ENCODE peak calls at places on chromosomes 5 and 9, in ten cellular contexts. One of them, this sample, is unnamed.

GRCh38 chr5:160262665-160263064 is 33.4 kb downstream of the FABP6 start:
- DNase-seq in adipocyte: no peak
- DNase-seq in GM23248: peak
- DNase-seq in A673: peak
- DNase-seq in CD4-positive, CD25-positive, alpha-beta regulatory T cell: no peak
- DNase-seq in HFF-Myc: no peak
- DNase-seq in foreskin fibroblast: peak
- DNase-seq in stomach: no peak
- DNase-seq in effector memory CD4-positive, alpha-beta T cell: no peak
- DNase-seq in sigmoid colon: no peak
- DNase-seq in this sample: no peak

GRCh38 chr5:157549954-157550549 is 25.5 kb downstream of the ADAM19 start:
- DNase-seq in adipocyte: no peak
- DNase-seq in GM23248: no peak
- DNase-seq in A673: no peak
- DNase-seq in CD4-positive, CD25-positive, alpha-beta regulatory T cell: no peak
- DNase-seq in HFF-Myc: no peak
- DNase-seq in foreskin fibroblast: no peak
- DNase-seq in stomach: no peak
- DNase-seq in effector memory CD4-positive, alpha-beta T cell: no peak
- DNase-seq in sigmoid colon: no peak
- DNase-seq in this sample: no peak

GRCh38 chr9:137694962-137695875 is 76.4 kb downstream of the EHMT1 start:
- DNase-seq in adipocyte: no peak
- DNase-seq in GM23248: peak
- DNase-seq in A673: peak
- DNase-seq in CD4-positive, CD25-positive, alpha-beta regulatory T cell: no peak
- DNase-seq in HFF-Myc: no peak
- DNase-seq in foreskin fibroblast: peak
- DNase-seq in stomach: peak
- DNase-seq in effector memory CD4-positive, alpha-beta T cell: no peak
- DNase-seq in sigmoid colon: no peak
- DNase-seq in this sample: peak

GRCh38 chr9:97819735-97820134 is 33.3 kb upstream of the FOXE1 start:
- DNase-seq in adipocyte: no peak
- DNase-seq in GM23248: no peak
- DNase-seq in A673: no peak
- DNase-seq in CD4-positive, CD25-positive, alpha-beta regulatory T cell: no peak
- DNase-seq in HFF-Myc: no peak
- DNase-seq in foreskin fibroblast: no peak
- DNase-seq in stomach: no peak
- DNase-seq in effector memory CD4-positive, alpha-beta T cell: no peak
- DNase-seq in sigmoid colon: no peak
- DNase-seq in this sample: no peak

GRCh38 chr5:154697335-154697734 is 57.8 kb upstream of the LARP1 start:
- DNase-seq in adipocyte: peak
- DNase-seq in GM23248: peak
- DNase-seq in A673: no peak
- DNase-seq in CD4-positive, CD25-positive, alpha-beta regulatory T cell: no peak
- DNase-seq in HFF-Myc: no peak
- DNase-seq in foreskin fibroblast: no peak
- DNase-seq in stomach: no peak
- DNase-seq in effector memory CD4-positive, alpha-beta T cell: no peak
- DNase-seq in sigmoid colon: no peak
- DNase-seq in this sample: no peak

GRCh38 chr5:2175842-2176404 is 293.2 kb upstream of the IRX4 start:
- DNase-seq in adipocyte: no peak
- DNase-seq in GM23248: no peak
- DNase-seq in A673: no peak
- DNase-seq in CD4-positive, CD25-positive, alpha-beta regulatory T cell: no peak
- DNase-seq in HFF-Myc: no peak
- DNase-seq in foreskin fibroblast: no peak
- DNase-seq in stomach: no peak
- DNase-seq in effector memory CD4-positive, alpha-beta T cell: no peak
- DNase-seq in sigmoid colon: no peak
- DNase-seq in this sample: no peak

GRCh38 chr5:116361171-116361967 is 213.3 kb downstream of the SEMA6A start:
- DNase-seq in adipocyte: peak
- DNase-seq in GM23248: peak
- DNase-seq in A673: peak
- DNase-seq in CD4-positive, CD25-positive, alpha-beta regulatory T cell: no peak
- DNase-seq in HFF-Myc: no peak
- DNase-seq in foreskin fibroblast: no peak
- DNase-seq in stomach: peak
- DNase-seq in effector memory CD4-positive, alpha-beta T cell: no peak
- DNase-seq in sigmoid colon: peak
- DNase-seq in this sample: no peak

GRCh38 chr9:123555612-123556011 is 199.6 kb downstream of the CRB2 start:
- DNase-seq in adipocyte: no peak
- DNase-seq in GM23248: no peak
- DNase-seq in A673: no peak
- DNase-seq in CD4-positive, CD25-positive, alpha-beta regulatory T cell: no peak
- DNase-seq in HFF-Myc: no peak
- DNase-seq in foreskin fibroblast: no peak
- DNase-seq in stomach: no peak
- DNase-seq in effector memory CD4-positive, alpha-beta T cell: no peak
- DNase-seq in sigmoid colon: peak
- DNase-seq in this sample: no peak

GRCh38 chr5:76104027-76104426 is 20.8 kb downstream of the SV2C start:
- DNase-seq in adipocyte: peak
- DNase-seq in GM23248: peak
- DNase-seq in A673: peak
- DNase-seq in CD4-positive, CD25-positive, alpha-beta regulatory T cell: no peak
- DNase-seq in HFF-Myc: peak
- DNase-seq in foreskin fibroblast: no peak
- DNase-seq in stomach: peak
- DNase-seq in effector memory CD4-positive, alpha-beta T cell: no peak
- DNase-seq in sigmoid colon: no peak
- DNase-seq in this sample: no peak

GRCh38 chr5:76099756-76100155 is 16.6 kb downstream of the SV2C start:
- DNase-seq in adipocyte: no peak
- DNase-seq in GM23248: no peak
- DNase-seq in A673: no peak
- DNase-seq in CD4-positive, CD25-positive, alpha-beta regulatory T cell: no peak
- DNase-seq in HFF-Myc: no peak
- DNase-seq in foreskin fibroblast: no peak
- DNase-seq in stomach: no peak
- DNase-seq in effector memory CD4-positive, alpha-beta T cell: no peak
- DNase-seq in sigmoid colon: no peak
- DNase-seq in this sample: no peak

GRCh38 chr5:76099286-76099702 is 16.1 kb downstream of the SV2C start:
- DNase-seq in adipocyte: no peak
- DNase-seq in GM23248: no peak
- DNase-seq in A673: peak
- DNase-seq in CD4-positive, CD25-positive, alpha-beta regulatory T cell: peak
- DNase-seq in HFF-Myc: no peak
- DNase-seq in foreskin fibroblast: no peak
- DNase-seq in stomach: no peak
- DNase-seq in effector memory CD4-positive, alpha-beta T cell: no peak
- DNase-seq in sigmoid colon: no peak
- DNase-seq in this sample: no peak
- H3K4me3 ChIP-seq in adipocyte: no peak
- H3K4me3 ChIP-seq in GM23248: no peak
- H3K4me3 ChIP-seq in A673: no peak
- H3K4me3 ChIP-seq in CD4-positive, CD25-positive, alpha-beta regulatory T cell: peak
- H3K4me3 ChIP-seq in HFF-Myc: no peak
- H3K4me3 ChIP-seq in foreskin fibroblast: no peak
- H3K4me3 ChIP-seq in stomach: no peak
- H3K4me3 ChIP-seq in effector memory CD4-positive, alpha-beta T cell: no peak
- H3K4me3 ChIP-seq in sigmoid colon: no peak
- H3K4me3 ChIP-seq in this sample: no peak

GRCh38 chr9:2838984-2839367 is 4.9 kb downstream of the PUM3 start:
- DNase-seq in adipocyte: no peak
- DNase-seq in GM23248: no peak
- DNase-seq in A673: no peak
- DNase-seq in CD4-positive, CD25-positive, alpha-beta regulatory T cell: no peak
- DNase-seq in HFF-Myc: no peak
- DNase-seq in foreskin fibroblast: no peak
- DNase-seq in stomach: no peak
- DNase-seq in effector memory CD4-positive, alpha-beta T cell: no peak
- DNase-seq in sigmoid colon: no peak
- DNase-seq in this sample: no peak

GRCh38 chr9:2837915-2838314 is 6.0 kb downstream of the PUM3 start:
- DNase-seq in adipocyte: peak
- DNase-seq in GM23248: peak
- DNase-seq in A673: peak
- DNase-seq in CD4-positive, CD25-positive, alpha-beta regulatory T cell: no peak
- DNase-seq in HFF-Myc: no peak
- DNase-seq in foreskin fibroblast: no peak
- DNase-seq in stomach: no peak
- DNase-seq in effector memory CD4-positive, alpha-beta T cell: no peak
- DNase-seq in sigmoid colon: no peak
- DNase-seq in this sample: no peak

GRCh38 chr9:2833096-2833495 is 10.8 kb downstream of the PUM3 start:
- DNase-seq in adipocyte: no peak
- DNase-seq in GM23248: peak
- DNase-seq in A673: no peak
- DNase-seq in CD4-positive, CD25-positive, alpha-beta regulatory T cell: no peak
- DNase-seq in HFF-Myc: no peak
- DNase-seq in foreskin fibroblast: no peak
- DNase-seq in stomach: no peak
- DNase-seq in effector memory CD4-positive, alpha-beta T cell: no peak
- DNase-seq in sigmoid colon: no peak
- DNase-seq in this sample: no peak

GRCh38 chr9:2838356-2838983 is 5.4 kb downstream of the PUM3 start:
- DNase-seq in adipocyte: peak
- DNase-seq in GM23248: peak
- DNase-seq in A673: no peak
- DNase-seq in CD4-positive, CD25-positive, alpha-beta regulatory T cell: no peak
- DNase-seq in HFF-Myc: no peak
- DNase-seq in foreskin fibroblast: no peak
- DNase-seq in stomach: no peak
- DNase-seq in effector memory CD4-positive, alpha-beta T cell: no peak
- DNase-seq in sigmoid colon: no peak
- DNase-seq in this sample: no peak
- H3K4me3 ChIP-seq in adipocyte: peak
- H3K4me3 ChIP-seq in GM23248: peak
- H3K4me3 ChIP-seq in A673: no peak
- H3K4me3 ChIP-seq in CD4-positive, CD25-positive, alpha-beta regulatory T cell: no peak
- H3K4me3 ChIP-seq in HFF-Myc: no peak
- H3K4me3 ChIP-seq in foreskin fibroblast: peak
- H3K4me3 ChIP-seq in stomach: peak
- H3K4me3 ChIP-seq in effector memory CD4-positive, alpha-beta T cell: no peak
- H3K4me3 ChIP-seq in sigmoid colon: peak
- H3K4me3 ChIP-seq in this sample: no peak

GRCh38 chr9:33162721-33163311 is 4.3 kb downstream of the B4GALT1 start:
- DNase-seq in adipocyte: peak
- DNase-seq in GM23248: peak
- DNase-seq in A673: peak
- DNase-seq in CD4-positive, CD25-positive, alpha-beta regulatory T cell: no peak
- DNase-seq in HFF-Myc: no peak
- DNase-seq in foreskin fibroblast: peak
- DNase-seq in stomach: peak
- DNase-seq in effector memory CD4-positive, alpha-beta T cell: no peak
- DNase-seq in sigmoid colon: peak
- DNase-seq in this sample: no peak

GRCh38 chr9:33163433-33164137 is 3.6 kb downstream of the B4GALT1 start:
- DNase-seq in adipocyte: no peak
- DNase-seq in GM23248: peak
- DNase-seq in A673: no peak
- DNase-seq in CD4-positive, CD25-positive, alpha-beta regulatory T cell: no peak
- DNase-seq in HFF-Myc: no peak
- DNase-seq in foreskin fibroblast: no peak
- DNase-seq in stomach: no peak
- DNase-seq in effector memory CD4-positive, alpha-beta T cell: no peak
- DNase-seq in sigmoid colon: no peak
- DNase-seq in this sample: no peak

GRCh38 chr9:33166263-33167083 is 663 bp downstream of the B4GALT1 start:
- DNase-seq in adipocyte: peak
- DNase-seq in GM23248: peak
- DNase-seq in A673: peak
- DNase-seq in CD4-positive, CD25-positive, alpha-beta regulatory T cell: no peak
- DNase-seq in HFF-Myc: no peak
- DNase-seq in foreskin fibroblast: no peak
- DNase-seq in stomach: peak
- DNase-seq in effector memory CD4-positive, alpha-beta T cell: no peak
- DNase-seq in sigmoid colon: peak
- DNase-seq in this sample: no peak

GRCh38 chr9:33165263-33166151 is 1.6 kb downstream of the B4GALT1 start:
- DNase-seq in adipocyte: peak
- DNase-seq in GM23248: peak
- DNase-seq in A673: no peak
- DNase-seq in CD4-positive, CD25-positive, alpha-beta regulatory T cell: peak
- DNase-seq in HFF-Myc: no peak
- DNase-seq in foreskin fibroblast: peak
- DNase-seq in stomach: peak
- DNase-seq in effector memory CD4-positive, alpha-beta T cell: peak
- DNase-seq in sigmoid colon: peak
- DNase-seq in this sample: no peak

DNA sequence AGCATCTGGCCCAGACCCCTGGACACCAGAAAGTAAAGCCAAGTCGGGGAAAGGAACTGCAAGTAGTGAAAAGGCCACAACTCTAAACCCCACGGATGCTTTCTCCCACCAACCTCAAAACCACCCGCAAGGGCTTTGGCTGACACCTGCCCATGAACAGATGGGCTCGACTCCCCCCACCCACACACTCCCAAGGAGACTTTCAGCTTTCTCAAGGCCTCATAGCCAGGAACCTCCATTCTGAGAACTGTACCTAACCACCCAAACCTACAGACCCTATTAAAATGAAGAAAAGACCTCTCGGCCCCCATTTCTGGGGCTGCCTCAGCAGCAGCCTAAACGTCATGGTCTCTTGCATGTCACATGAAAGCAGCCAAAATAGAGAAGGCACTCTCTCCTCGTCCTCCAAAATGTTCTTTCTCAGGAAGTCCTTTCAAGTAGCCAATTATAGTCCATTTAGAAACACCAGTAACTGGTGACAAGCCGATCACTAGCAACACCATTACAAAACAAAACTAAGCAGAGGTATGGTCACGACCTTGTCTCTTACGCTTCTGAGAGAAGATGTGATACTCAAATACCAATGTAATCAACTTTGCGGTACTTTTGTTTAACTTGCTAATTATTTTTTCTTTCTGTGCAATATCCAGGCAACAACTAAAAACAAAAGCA is 2.9 kb downstream of the B4GALT1 start:
- DNase-seq in adipocyte: no peak
- DNase-seq in GM23248: peak
- DNase-seq in A673: no peak
- DNase-seq in CD4-positive, CD25-positive, alpha-beta regulatory T cell: no peak
- DNase-seq in HFF-Myc: no peak
- DNase-seq in foreskin fibroblast: no peak
- DNase-seq in stomach: no peak
- DNase-seq in effector memory CD4-positive, alpha-beta T cell: no peak
- DNase-seq in sigmoid colon: no peak
- DNase-seq in this sample: no peak
- H3K4me3 ChIP-seq in adipocyte: peak
- H3K4me3 ChIP-seq in GM23248: peak
- H3K4me3 ChIP-seq in A673: peak
- H3K4me3 ChIP-seq in CD4-positive, CD25-positive, alpha-beta regulatory T cell: peak
- H3K4me3 ChIP-seq in HFF-Myc: peak
- H3K4me3 ChIP-seq in foreskin fibroblast: peak
- H3K4me3 ChIP-seq in stomach: peak
- H3K4me3 ChIP-seq in effector memory CD4-positive, alpha-beta T cell: peak
- H3K4me3 ChIP-seq in sigmoid colon: peak
- H3K4me3 ChIP-seq in this sample: no peak

GRCh38 chr9:109252291-109252690 is 68.6 kb downstream of the EPB41L4B start:
- DNase-seq in adipocyte: no peak
- DNase-seq in GM23248: no peak
- DNase-seq in A673: no peak
- DNase-seq in CD4-positive, CD25-positive, alpha-beta regulatory T cell: no peak
- DNase-seq in HFF-Myc: no peak
- DNase-seq in foreskin fibroblast: no peak
- DNase-seq in stomach: no peak
- DNase-seq in effector memory CD4-positive, alpha-beta T cell: no peak
- DNase-seq in sigmoid colon: no peak
- DNase-seq in this sample: no peak

GRCh38 chr9:109253241-109253636 is 67.6 kb downstream of the EPB41L4B start:
- DNase-seq in adipocyte: no peak
- DNase-seq in GM23248: no peak
- DNase-seq in A673: no peak
- DNase-seq in CD4-positive, CD25-positive, alpha-beta regulatory T cell: no peak
- DNase-seq in HFF-Myc: no peak
- DNase-seq in foreskin fibroblast: no peak
- DNase-seq in stomach: no peak
- DNase-seq in effector memory CD4-positive, alpha-beta T cell: no peak
- DNase-seq in sigmoid colon: no peak
- DNase-seq in this sample: no peak

GRCh38 chr9:109254317-109254716 is 66.5 kb downstream of the EPB41L4B start:
- DNase-seq in adipocyte: peak
- DNase-seq in GM23248: peak
- DNase-seq in A673: no peak
- DNase-seq in CD4-positive, CD25-positive, alpha-beta regulatory T cell: no peak
- DNase-seq in HFF-Myc: no peak
- DNase-seq in foreskin fibroblast: peak
- DNase-seq in stomach: no peak
- DNase-seq in effector memory CD4-positive, alpha-beta T cell: no peak
- DNase-seq in sigmoid colon: no peak
- DNase-seq in this sample: no peak

GRCh38 chr9:109255394-109255793 is 65.5 kb downstream of the EPB41L4B start:
- DNase-seq in adipocyte: no peak
- DNase-seq in GM23248: no peak
- DNase-seq in A673: no peak
- DNase-seq in CD4-positive, CD25-positive, alpha-beta regulatory T cell: no peak
- DNase-seq in HFF-Myc: no peak
- DNase-seq in foreskin fibroblast: no peak
- DNase-seq in stomach: no peak
- DNase-seq in effector memory CD4-positive, alpha-beta T cell: no peak
- DNase-seq in sigmoid colon: no peak
- DNase-seq in this sample: no peak

DNA sequence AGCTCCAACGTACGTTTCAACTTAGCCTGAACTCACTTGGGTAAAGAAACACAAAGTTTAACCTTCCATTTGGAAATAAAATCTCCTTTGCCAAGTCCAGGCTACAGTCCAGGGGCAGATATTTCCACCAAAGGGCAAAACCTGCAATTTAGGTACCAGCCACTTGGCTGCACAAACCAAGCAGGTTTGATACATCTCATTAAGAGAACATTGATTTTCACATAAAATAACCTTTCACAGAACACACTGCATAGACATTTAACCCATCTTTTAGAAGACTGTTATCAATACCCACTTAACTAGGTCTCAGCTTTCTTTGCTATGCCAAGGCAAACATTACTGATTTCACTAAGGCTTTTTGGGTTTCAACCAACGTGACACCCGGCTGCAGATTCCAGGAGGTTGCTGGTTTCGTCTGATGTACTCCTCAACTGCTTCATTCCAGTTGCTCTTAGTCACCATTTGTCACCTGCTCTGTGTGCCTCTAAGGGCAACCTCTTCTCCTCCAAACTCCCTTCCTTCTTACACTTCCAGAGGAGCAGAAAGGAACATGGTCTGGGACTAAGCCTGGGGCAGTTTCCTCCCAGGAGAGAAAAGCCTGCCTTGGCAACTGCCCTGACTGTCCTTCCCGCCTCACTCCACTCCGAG is 67.1 kb downstream of the EPB41L4B start:
- DNase-seq in adipocyte: peak
- DNase-seq in GM23248: peak
- DNase-seq in A673: no peak
- DNase-seq in CD4-positive, CD25-positive, alpha-beta regulatory T cell: no peak
- DNase-seq in HFF-Myc: no peak
- DNase-seq in foreskin fibroblast: peak
- DNase-seq in stomach: peak
- DNase-seq in effector memory CD4-positive, alpha-beta T cell: no peak
- DNase-seq in sigmoid colon: no peak
- DNase-seq in this sample: no peak
- H3K4me3 ChIP-seq in adipocyte: no peak
- H3K4me3 ChIP-seq in GM23248: peak
- H3K4me3 ChIP-seq in A673: no peak
- H3K4me3 ChIP-seq in CD4-positive, CD25-positive, alpha-beta regulatory T cell: no peak
- H3K4me3 ChIP-seq in HFF-Myc: no peak
- H3K4me3 ChIP-seq in foreskin fibroblast: no peak
- H3K4me3 ChIP-seq in stomach: no peak
- H3K4me3 ChIP-seq in effector memory CD4-positive, alpha-beta T cell: no peak
- H3K4me3 ChIP-seq in sigmoid colon: no peak
- H3K4me3 ChIP-seq in this sample: no peak

This sample was measured in NT2/D1.